ENCODE peak calls at places on chromosomes 11 and 22, in four cellular contexts. B is HCT116, Z is H1, U is GM12878. C is an unnamed sample.
A peak's percentile ranks its signal among the peaks of the same experiment; 100 is the strongest.

GRCh38 chr11:123585206-123585605 is 69.2 kb downstream of the SCN3B start:
- DNase-seq in Z (no peak), U (no peak), B (no peak), C (no peak)

GRCh38 chr22:20530368-20531153 is 23.2 kb downstream of the MED15 start:
- DNase-seq in B (peak; percentile 56), U (no peak), Z (no peak), C (no peak)

GRCh38 chr11:57310630-57311086 is 14.1 kb downstream of the TNKS1BP1 start:
- DNase-seq in B (no peak), Z (no peak), U (no peak), C (no peak)

GRCh38 chr11:8671651-8672062 is 10.8 kb downstream of the TRIM66 start:
- DNase-seq in U (no peak), B (no peak), Z (no peak), C (no peak)

GRCh38 chr11:11843233-11843632 is 1.5 kb downstream of the USP47 start:
- DNase-seq in U (no peak), B (no peak), Z (no peak), C (peak; percentile 55)

GRCh38 chr22:20008221-20008995 is 8.2 kb downstream of the ARVCF start:
- DNase-seq in B (no peak), U (no peak), Z (no peak), C (peak; percentile 54)

GRCh38 chr11:126114486-126115252 is 52.0 kb upstream of the CDON start:
- DNase-seq in Z (no peak), B (no peak), U (no peak), C (no peak)

GRCh38 chr11:75982309-75982708 is 167.3 kb downstream of the UVRAG start:
- DNase-seq in B (no peak), U (no peak), Z (no peak), C (peak; percentile 10)

GRCh38 chr11:28757725-28758515 is 649.7 kb downstream of the METTL15 start:
- DNase-seq in B (no peak), U (no peak), Z (no peak), C (no peak)

GRCh38 chr22:46652930-46653331 is 32.7 kb downstream of the GRAMD4 start:
- DNase-seq in Z (no peak), B (no peak), U (no peak), C (no peak)

GRCh38 chr11:12680940-12681258 is 6.7 kb downstream of the TEAD1 start:
- DNase-seq in B (no peak), Z (no peak), U (no peak), C (no peak)

GRCh38 chr22:35883028-35883620 is 145.5 kb downstream of the RBFOX2 start:
- DNase-seq in B (peak; percentile 31), Z (no peak), U (no peak), C (no peak)

GRCh38 chr22:30198152-30198845 is 48.3 kb downstream of the LIF start:
- DNase-seq in B (no peak), U (no peak), Z (no peak), C (no peak)

GRCh38 chr11:40130427-40130826 is 1329.0 kb downstream of the LRRC4C start:
- DNase-seq in B (no peak), Z (no peak), U (no peak), C (no peak)

GRCh38 chr11:75024068-75024449 is 35.3 kb downstream of the NEU3 start:
- DNase-seq in U (no peak), B (no peak), Z (no peak), C (no peak)

GRCh38 chr11:82038151-82038550 is 695.5 kb downstream of the FAM181B start:
- DNase-seq in Z (no peak), B (no peak), U (no peak), C (no peak)

GRCh38 chr11:74326665-74327064 is 15.2 kb upstream of the P4HA3 start:
- DNase-seq in B (no peak), Z (no peak), U (no peak), C (no peak)

GRCh38 chr11:11461473-11461872 is 108.4 kb upstream of the CSNK2A3 start:
- DNase-seq in U (no peak), Z (no peak), B (no peak), C (no peak)

GRCh38 chr11:60168306-60168705 is 14.6 kb downstream of the MS4A6A start:
- DNase-seq in Z (no peak), U (no peak), B (no peak), C (no peak)

GRCh38 chr11:68524681-68525080 is 64.1 kb downstream of the PPP6R3 start:
- DNase-seq in Z (no peak), U (no peak), B (no peak), C (no peak)

GRCh38 chr22:35631597-35631996 is 14.5 kb upstream of the MB start:
- DNase-seq in Z (peak; percentile 47), B (peak; percentile 65), U (no peak), C (peak; percentile 41)

GRCh38 chr11:77547863-77548551 is 41.7 kb upstream of the AQP11 start:
- DNase-seq in U (peak; percentile 38), B (peak; percentile 37), Z (peak; percentile 46), C (peak; percentile 49)

GRCh38 chr11:71488086-71488967 is 35.3 kb downstream of the NADSYN1 start:
- DNase-seq in Z (no peak), B (no peak), U (no peak), C (peak; percentile 42)

GRCh38 chr11:16318320-16318719 is 38.0 kb downstream of the SOX6 start:
- DNase-seq in Z (no peak), B (no peak), U (no peak), C (no peak)

GRCh38 chr11:8942518-8943066 is at the start of gene ASCL3:
- DNase-seq in Z (no peak), U (no peak), B (no peak), C (no peak)

GRCh38 chr11:43643898-43644625 is 36.5 kb upstream of the HSD17B12 start:
- DNase-seq in Z (peak; percentile 33), B (peak; percentile 69), U (peak; percentile 45), C (peak; percentile 93)

GRCh38 chr11:43644626-43645299 is 35.8 kb upstream of the HSD17B12 start:
- DNase-seq in U (no peak), Z (no peak), B (no peak), C (peak; percentile 23)

GRCh38 chr11:43639224-43639623 is 41.3 kb upstream of the HSD17B12 start:
- DNase-seq in U (no peak), B (no peak), Z (no peak), C (no peak)

GRCh38 chr11:43638717-43639116 is 41.8 kb upstream of the HSD17B12 start:
- DNase-seq in Z (no peak), B (no peak), U (no peak), C (no peak)

DNA sequence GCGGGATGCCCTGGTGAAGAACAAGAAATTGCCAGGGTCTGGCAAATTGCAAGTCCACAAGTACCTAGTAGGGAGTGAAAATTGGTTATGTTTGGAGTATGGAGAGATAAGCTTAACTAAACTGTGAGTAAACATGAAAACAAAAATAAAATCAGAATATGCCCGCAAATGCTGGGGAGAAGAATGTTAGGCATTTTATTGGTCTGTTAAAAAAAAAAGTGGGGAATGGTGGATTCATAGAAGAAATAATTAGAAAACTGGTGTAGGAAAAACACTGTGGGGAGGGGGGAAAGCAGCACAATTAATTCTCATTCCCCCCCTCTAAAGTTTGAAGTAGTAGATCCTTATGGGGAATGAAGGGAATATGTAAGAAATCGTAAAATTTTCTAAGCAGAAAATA is 40.6 kb upstream of the HSD17B12 start:
- DNase-seq in B (no peak), U (no peak), Z (no peak), C (no peak)
- TF ChIP-seq POLR2A in B (no peak), U (no peak), Z (no peak), C (no peak)

DNA sequence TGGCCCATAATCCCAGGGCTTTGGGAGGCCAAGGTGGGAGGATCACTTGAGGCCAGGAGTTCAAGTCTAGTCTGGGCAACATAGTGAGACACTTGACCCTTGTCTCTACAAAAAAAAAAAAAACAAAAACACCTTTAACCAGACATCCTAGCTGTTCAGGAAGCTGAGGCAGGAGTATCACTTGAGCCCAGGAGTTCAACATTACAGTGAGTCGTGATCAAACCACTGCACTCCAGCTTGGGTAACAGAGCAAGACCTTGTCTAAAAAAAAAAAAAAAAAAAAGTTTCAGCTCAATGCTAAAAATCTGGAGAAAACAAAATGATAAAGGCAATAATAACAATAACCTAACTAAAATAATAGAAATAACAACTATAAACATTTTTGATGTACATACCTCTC is 22.6 kb upstream of the APLP2 start:
- DNase-seq in U (no peak), Z (no peak), B (no peak), C (no peak)
- TF ChIP-seq ZNF274 in U (no peak), Z (no peak), B (no peak), C (no peak)

DNA sequence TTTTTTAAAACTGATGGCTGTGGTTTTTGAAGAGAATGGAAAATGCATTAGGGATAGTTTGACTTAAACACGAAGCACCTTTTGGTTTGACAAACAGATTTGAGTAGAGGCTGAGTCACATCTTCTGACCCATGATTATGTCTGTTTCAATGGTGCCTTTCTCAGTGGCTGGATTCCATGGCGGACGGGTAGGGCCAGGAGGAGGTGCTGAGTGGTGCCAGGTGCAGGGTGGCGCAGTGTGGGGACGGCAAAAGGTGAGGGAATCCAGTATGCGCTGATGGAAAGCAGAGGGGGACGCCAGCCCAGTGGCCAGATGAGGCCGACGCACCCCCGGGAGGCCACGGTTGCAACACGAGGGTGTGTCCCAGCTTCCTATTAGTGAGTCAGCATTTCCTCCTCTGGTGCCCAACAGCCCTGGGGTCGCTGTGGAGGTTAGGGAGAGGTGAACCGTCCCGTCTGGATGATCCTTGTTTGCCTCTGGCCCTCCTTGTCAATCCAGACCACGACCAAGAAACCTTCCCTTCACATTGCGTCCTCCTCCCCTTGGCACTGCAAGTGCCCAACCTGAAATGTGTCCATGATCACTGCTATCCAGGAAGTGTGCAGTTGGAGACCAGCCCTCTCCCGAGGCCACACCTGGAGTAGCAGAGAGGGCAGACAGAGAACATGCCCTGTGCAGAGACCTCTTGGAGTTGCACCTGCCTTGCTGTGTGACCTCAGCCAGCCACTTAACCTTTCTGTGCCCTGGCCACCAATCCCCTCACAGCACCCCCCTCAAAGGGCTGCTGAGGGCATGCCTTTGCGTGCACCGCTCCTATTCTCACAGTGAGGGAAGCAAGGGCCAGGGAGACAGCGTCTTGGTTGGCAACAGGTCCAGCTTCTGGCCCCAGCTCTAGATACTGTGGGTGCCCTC is 32.5 kb upstream of the ATXN10 start:
- DNase-seq in U (no peak), B (peak; percentile 49), Z (no peak), C (peak; percentile 56)
- TF ChIP-seq POLR2A in U (no peak), B (no peak), Z (no peak), C (no peak)

GRCh38 chr11:64313491-64314145 is 3.7 kb downstream of the TRMT112 start:
- DNase-seq in B (no peak), Z (no peak), U (no peak), C (no peak)
- TF ChIP-seq ZNF274 in B (no peak), Z (no peak), U (no peak), C (no peak)

GRCh38 chr11:95091663-95092062 is 2.0 kb downstream of the ENDOD1 start:
- DNase-seq in Z (no peak), B (no peak), U (no peak), C (no peak)
- TF ChIP-seq POLR2A in Z (no peak), B (no peak), U (no peak), C (no peak)

GRCh38 chr11:134226806-134227325 is 2.4 kb downstream of the VPS26B start:
- DNase-seq in Z (no peak), B (no peak), U (no peak), C (no peak)

GRCh38 chr11:134228625-134229024 is 4.2 kb downstream of the VPS26B start:
- DNase-seq in U (peak; percentile 83), B (no peak), Z (no peak), C (no peak)

GRCh38 chr11:134223066-134223465 is 701 bp downstream of the NCAPD3 start:
- DNase-seq in U (no peak), B (no peak), Z (no peak), C (no peak)

GRCh38 chr11:134223836-134224709 is at the start of the genes NCAPD3 and VPS26B:
- DNase-seq in B (peak; percentile 88), U (peak; percentile 77), Z (peak; percentile 86), C (peak; percentile 98)

GRCh38 chr11:134224710-134225662 is 515 bp downstream of the VPS26B start:
- DNase-seq in Z (no peak), B (no peak), U (no peak), C (peak; percentile 49)
- TF ChIP-seq ZNF274 in Z (no peak), B (no peak), U (no peak), C (no peak)

C was measured in K562.